ENCODE peak calls at places on chromosome 3, in nine cellular contexts. T, Z, E, P, O, I, X, V and W are unnamed samples. For H3K4me1, the result is how much of the 10 kb centered on the place peaks cover.

GRCh38 chr3:43906847-43907507 is 216.2 kb downstream of the ABHD5 start:
- DNase-seq in V (no peak), I (no peak), X (no peak), P (no peak), O (no peak), T (no peak), Z (no peak), E (no peak), W (no peak)

GRCh38 chr3:149122716-149123578 is 6.5 kb upstream of the HPS3 start:
- DNase-seq in E (no peak), P (no peak), I (no peak), Z (no peak), O (no peak), X (no peak), V (no peak), T (no peak), W (no peak)

GRCh38 chr3:5731100-5731499 is 543.6 kb downstream of the EDEM1 start:
- DNase-seq in X (peak), V (no peak), Z (no peak), I (no peak), T (no peak), O (no peak), E (no peak), P (no peak), W (peak)

GRCh38 chr3:140931801-140932200 is 9.8 kb upstream of the SLC25A36 start:
- DNase-seq in V (no peak), O (no peak), P (no peak), E (no peak), I (no peak), T (no peak), X (no peak), Z (no peak), W (no peak)

GRCh38 chr3:186841637-186842036 is 873 bp upstream of the ADIPOQ start:
- DNase-seq in V (no peak), X (no peak), O (no peak), P (no peak), I (no peak), E (no peak), Z (no peak), T (no peak), W (no peak)

GRCh38 chr3:149990423-149990953 is 19.8 kb upstream of the PFN2 start:
- DNase-seq in O (no peak), Z (no peak), T (no peak), E (no peak), I (no peak), P (no peak), V (no peak), X (no peak), W (no peak)

GRCh38 chr3:186258968-186259367 is 103.1 kb downstream of the DGKG start:
- DNase-seq in P (no peak), Z (no peak), X (no peak), V (peak), T (no peak), I (no peak), O (no peak), E (no peak), W (no peak)

GRCh38 chr3:127037423-127037841 is 54.5 kb downstream of the PLXNA1 start:
- DNase-seq in X (no peak), P (peak), O (no peak), V (no peak), Z (no peak), T (no peak), E (peak), I (no peak), W (no peak)

GRCh38 chr3:70298385-70298784 is 14.1 kb downstream of the MDFIC2 start:
- DNase-seq in X (no peak), I (no peak), P (no peak), Z (no peak), E (no peak), V (no peak), O (no peak), T (no peak), W (no peak)

GRCh38 chr3:71725279-71725991 is at the start of gene EIF4E3:
- DNase-seq in Z (peak), O (no peak), T (peak), I (no peak), P (peak), V (peak), X (no peak), E (peak), W (peak)

GRCh38 chr3:38564631-38565338 is 68.6 kb downstream of the EXOG start:
- DNase-seq in V (no peak), Z (no peak), T (no peak), E (no peak), I (peak), P (no peak), X (no peak), O (no peak), W (no peak)

GRCh38 chr3:139460096-139460495 is 16.2 kb downstream of the RBP2 start:
- DNase-seq in I (no peak), P (no peak), O (no peak), V (no peak), X (no peak), E (no peak), T (no peak), Z (no peak), W (no peak)

GRCh38 chr3:115513411-115513800 is 109.9 kb upstream of the GAP43 start:
- DNase-seq in P (no peak), T (no peak), V (no peak), E (no peak), X (no peak), O (no peak), Z (peak), I (no peak), W (no peak)

GRCh38 chr3:47410417-47410720 is 29.5 kb downstream of the PTPN23 start:
- DNase-seq in I (no peak), V (no peak), O (no peak), Z (no peak), X (no peak), P (no peak), T (no peak), E (no peak), W (no peak)

GRCh38 chr3:60573494-60573893 is 677.8 kb downstream of the FHIT start:
- DNase-seq in P (no peak), I (peak), T (no peak), E (no peak), O (no peak), Z (no peak), X (no peak), V (no peak), W (no peak)

GRCh38 chr3:12630292-12630691 is 33.6 kb downstream of the RAF1 start:
- DNase-seq in Z (no peak), O (no peak), X (no peak), I (no peak), T (no peak), V (no peak), E (no peak), P (no peak), W (no peak)

GRCh38 chr3:10933958-10934481 is 58.5 kb upstream of the SLC6A1 start:
- DNase-seq in V (no peak), O (no peak), X (peak), P (no peak), I (peak), Z (no peak), E (no peak), T (no peak), W (no peak)

GRCh38 chr3:13141991-13142412 is 68.8 kb upstream of the IQSEC1 start:
- DNase-seq in P (no peak), Z (no peak), X (no peak), O (no peak), I (no peak), E (no peak), V (peak), T (no peak), W (peak)

GRCh38 chr3:120113128-120114116 is 19.2 kb upstream of the GSK3B start:
- DNase-seq in E (no peak), X (peak), V (no peak), P (no peak), T (no peak), Z (peak), I (no peak), O (no peak), W (no peak)

GRCh38 chr3:128567705-128568356 is 74.8 kb upstream of the GATA2 start:
- DNase-seq in P (no peak), V (no peak), Z (no peak), O (no peak), X (no peak), I (no peak), E (no peak), T (no peak), W (no peak)

DNA sequence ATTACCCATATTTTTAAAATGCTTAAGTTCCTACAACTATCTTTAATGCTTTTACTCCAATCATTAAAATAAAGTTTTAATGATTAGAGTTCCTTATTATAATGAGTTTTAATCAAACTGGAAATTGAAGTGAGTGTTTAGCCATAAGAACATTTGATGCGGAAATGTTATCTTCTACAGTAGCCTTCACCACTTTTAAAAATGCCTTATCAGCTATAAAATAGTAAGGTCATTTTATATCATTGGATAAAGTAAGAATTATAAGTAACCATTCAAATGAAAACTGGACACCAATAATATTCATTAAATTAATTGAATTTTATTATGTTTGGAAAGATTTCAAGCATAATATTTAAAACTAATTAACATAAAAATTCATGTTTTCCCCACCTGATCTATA is 825.0 kb upstream of the ROBO1 start:
- DNase-seq in X (no peak), P (no peak), I (no peak), E (no peak), Z (no peak), V (no peak), O (no peak), T (no peak), W (no peak)
- H3K4me3 ChIP-seq in X (no peak), P (no peak), I (no peak), E (no peak), Z (no peak), V (no peak), O (no peak), T (no peak), W (no peak)

DNA sequence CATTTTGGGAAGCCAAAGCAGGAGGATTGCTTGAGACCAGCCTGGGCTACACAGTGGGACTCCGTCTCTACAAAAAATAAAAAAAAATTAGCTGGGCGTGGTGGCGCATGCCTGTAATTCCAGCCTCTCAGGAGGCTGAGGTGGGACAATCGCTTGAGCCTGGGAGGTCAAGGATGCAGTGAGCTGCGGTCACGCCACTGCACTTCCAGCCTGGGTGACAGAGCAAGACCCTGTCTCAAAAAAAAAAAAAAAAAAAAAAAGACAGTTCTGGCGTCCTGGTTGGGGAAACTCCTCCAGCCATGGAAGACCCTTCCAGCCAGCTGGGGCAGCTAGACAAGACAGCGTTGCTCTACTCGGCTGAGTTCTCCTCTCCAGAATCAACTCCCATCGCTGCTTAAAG is 36.5 kb downstream of the CPN2 start:
- DNase-seq in I (no peak), T (no peak), O (no peak), E (no peak), X (no peak), V (no peak), P (no peak), Z (no peak), W (no peak)
- H3K4me1 ChIP-seq in I (under half), T (under half), O (under half), E (under half), X (under half), V (under half), P (under half), Z (under half), W (under half)

DNA sequence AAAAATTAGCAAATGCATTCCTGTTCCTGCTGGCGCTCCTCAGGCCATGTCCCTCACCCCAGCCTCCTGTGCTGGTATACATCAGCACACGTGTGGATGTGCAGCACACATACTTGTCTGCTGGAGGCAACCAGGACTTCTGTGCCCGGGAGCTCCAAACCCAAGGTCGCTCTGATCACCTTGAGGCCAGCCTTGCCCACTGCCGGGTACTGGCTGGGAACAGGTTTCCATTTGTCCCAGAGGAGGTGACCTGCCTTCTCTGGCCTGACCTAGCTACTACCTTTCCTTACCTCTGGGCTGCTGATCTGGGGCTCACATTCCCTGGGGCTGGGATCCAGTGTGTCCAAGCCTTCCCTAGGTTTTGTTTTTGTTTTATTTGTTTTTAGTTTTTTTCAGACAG is 12.1 kb downstream of the PRKCD start:
- DNase-seq in I (no peak), Z (no peak), O (no peak), T (peak), E (no peak), P (no peak), V (no peak), X (no peak), W (no peak)
- H3K27ac ChIP-seq in I (no peak), Z (no peak), O (no peak), T (no peak), E (no peak), P (no peak), V (no peak), X (no peak), W (no peak)

GRCh38 chr3:117995795-117996194 is 1038.9 kb downstream of the IGSF11 start:
- DNase-seq in O (no peak), E (no peak), Z (no peak), T (no peak), I (no peak), X (no peak), P (no peak), V (no peak), W (no peak)

GRCh38 chr3:117998071-117998470 is 1036.6 kb downstream of the IGSF11 start:
- DNase-seq in O (no peak), V (no peak), Z (no peak), E (no peak), T (no peak), P (no peak), X (no peak), I (no peak), W (no peak)

GRCh38 chr3:118000219-118000618 is 1034.4 kb downstream of the IGSF11 start:
- DNase-seq in I (no peak), X (no peak), Z (no peak), P (no peak), E (no peak), O (no peak), T (no peak), V (no peak), W (no peak)

DNA sequence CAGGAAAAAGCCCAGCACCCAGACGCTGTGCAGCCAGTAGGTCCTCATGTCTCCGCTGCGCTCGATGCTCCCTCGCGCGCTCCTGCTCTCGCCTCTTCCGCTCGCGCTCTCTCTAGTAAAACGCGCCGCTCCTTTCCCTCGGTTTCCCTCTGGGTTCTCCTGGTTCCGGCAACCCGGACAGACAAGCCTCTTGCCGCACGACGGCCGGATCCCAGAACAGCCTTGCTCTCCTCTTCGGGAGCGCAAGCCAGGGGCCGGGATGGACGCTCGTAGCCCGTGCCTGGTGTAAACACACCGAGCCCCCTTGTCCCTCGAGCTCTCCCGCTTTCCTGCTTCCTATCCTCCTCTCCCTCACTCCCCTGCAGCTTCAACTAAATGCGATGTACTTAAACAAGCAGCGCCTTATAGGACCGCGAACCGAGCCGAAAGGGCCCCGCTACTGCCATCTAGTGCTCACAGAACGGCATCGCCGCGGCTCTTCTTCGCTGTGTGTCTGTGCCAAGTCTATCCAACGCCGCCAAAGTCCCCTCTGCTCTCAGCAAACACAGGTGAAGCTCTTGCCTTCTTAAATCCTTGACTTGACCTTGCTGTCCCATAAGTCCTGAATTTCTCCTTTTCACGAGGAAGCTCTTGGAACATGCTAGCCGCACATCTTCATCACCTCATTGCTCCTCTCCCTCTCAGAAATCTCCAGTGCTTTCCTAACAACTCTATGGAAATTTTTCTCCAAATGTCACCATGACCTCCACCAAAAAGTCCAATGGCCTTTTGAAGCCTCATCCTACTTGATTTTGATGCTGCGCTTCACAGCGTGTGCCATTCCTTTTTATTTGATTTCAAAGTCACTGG is 1037.2 kb downstream of the IGSF11 start:
- DNase-seq in P (peak), I (peak), X (peak), Z (peak), V (peak), E (peak), T (peak), O (no peak), W (peak)
- H3K4me3 ChIP-seq in P (peak), I (peak), X (peak), Z (peak), V (peak), E (peak), T (no peak), O (peak), W (no peak)

DNA sequence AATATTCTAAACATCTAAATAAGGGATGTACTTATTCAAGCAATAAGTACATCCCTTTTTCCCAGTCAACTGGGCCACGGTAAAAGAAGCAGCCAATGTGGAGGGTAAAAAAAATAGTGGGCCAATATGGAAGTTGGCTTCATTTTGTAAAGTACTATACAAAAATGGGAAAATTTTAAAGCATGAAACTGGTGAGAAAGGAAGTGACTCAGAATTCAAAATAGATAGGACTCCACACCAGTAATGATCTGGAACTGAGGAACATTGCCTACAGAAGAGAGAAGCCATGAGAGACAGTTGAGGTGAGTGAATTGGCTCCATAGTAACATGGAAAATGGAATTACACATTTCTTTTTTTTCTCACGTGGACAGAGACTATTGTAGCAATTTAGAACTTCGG is 108.9 kb downstream of the FNDC3B start:
- DNase-seq in O (no peak), I (no peak), V (no peak), X (no peak), P (no peak), T (no peak), E (no peak), Z (no peak), W (no peak)
- H3K4me1 ChIP-seq in O (under half), I (under half), V (under half), X (half or more), P (under half), T (under half), E (half or more), Z (under half), W (under half)

GRCh38 chr3:65483475-65483874 is 555.2 kb downstream of the MAGI1 start:
- DNase-seq in P (peak), Z (peak), T (no peak), V (peak), X (no peak), O (no peak), I (no peak), E (peak), W (no peak)

GRCh38 chr3:65481085-65481484 is 557.6 kb downstream of the MAGI1 start:
- DNase-seq in I (no peak), E (no peak), V (no peak), T (no peak), Z (no peak), O (no peak), P (no peak), X (no peak), W (no peak)

GRCh38 chr3:65479967-65480366 is 558.8 kb downstream of the MAGI1 start:
- DNase-seq in O (no peak), Z (no peak), T (no peak), E (no peak), X (no peak), I (no peak), V (no peak), P (no peak), W (no peak)

GRCh38 chr3:65473746-65474145 is 565.0 kb downstream of the MAGI1 start:
- DNase-seq in E (no peak), X (no peak), Z (no peak), I (no peak), P (no peak), T (no peak), O (no peak), V (no peak), W (no peak)

DNA sequence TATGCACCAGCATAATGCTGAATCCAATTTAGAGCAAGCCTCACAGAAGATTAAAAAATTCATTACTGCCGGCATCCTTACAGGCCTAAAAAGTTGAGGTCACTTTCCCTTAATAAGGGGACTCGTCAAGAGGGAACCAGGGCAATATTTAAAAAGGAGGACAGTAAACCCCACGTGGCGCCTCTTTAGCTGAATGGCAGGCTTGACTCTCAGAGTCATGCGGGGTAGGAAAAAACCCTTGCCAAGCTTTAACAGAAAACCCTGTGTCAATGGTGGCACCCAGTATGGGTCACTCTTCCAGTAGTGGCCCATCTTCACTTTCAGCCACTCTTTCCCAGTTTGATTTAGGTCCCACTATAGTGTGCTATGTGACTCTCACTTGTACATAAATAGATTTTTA is 559.6 kb downstream of the MAGI1 start:
- DNase-seq in O (no peak), E (no peak), T (no peak), P (no peak), Z (no peak), I (no peak), X (no peak), V (no peak), W (no peak)
- H3K27ac ChIP-seq in O (no peak), E (no peak), T (no peak), P (no peak), Z (no peak), I (no peak), X (no peak), V (no peak), W (no peak)